ENCODE peak calls at places on chromosomes 5 and 9, in ten cellular contexts. A is lower lobe of right lung; Z is cardiac fibroblast; U is NB4; D is choroid plexus epithelial cell; K is MM.1S; G is brain microvascular endothelial cell; E is fibroblast of pulmonary artery; Q is CD8-positive, alpha-beta T cell; V is A549. J is an unnamed sample.

GRCh38 chr5:140641716-140642115 is 2.5 kb downstream of the TMCO6 start:
- DNase-seq in A (no peak), Z (no peak), U (no peak), D (no peak), K (no peak), G (no peak), E (no peak), Q (no peak), V (no peak), J (no peak)

GRCh38 chr9:127305450-127306226 is 41.1 kb downstream of the GARNL3 start:
- DNase-seq in A (no peak), Z (no peak), U (peak), D (no peak), K (no peak), G (no peak), E (no peak), Q (no peak), V (no peak), J (no peak)

GRCh38 chr5:73288803-73289720 is 116.1 kb downstream of the TMEM174 start:
- DNase-seq in A (no peak), Z (no peak), U (no peak), D (no peak), K (no peak), G (no peak), E (no peak), Q (no peak), V (no peak), J (no peak)

GRCh38 chr5:174590820-174591219 is 133.6 kb upstream of the MSX2 start:
- DNase-seq in A (no peak), Z (no peak), U (no peak), D (no peak), K (no peak), G (no peak), E (no peak), Q (no peak), V (no peak), J (no peak)

GRCh38 chr5:7445066-7445465 is 49.1 kb downstream of the ADCY2 start:
- DNase-seq in A (no peak), Z (no peak), U (no peak), D (no peak), K (no peak), G (no peak), E (no peak), Q (no peak), V (no peak), J (no peak)

GRCh38 chr5:139459451-139459934 is 3.0 kb downstream of the ECSCR start:
- DNase-seq in A (no peak), Z (peak), U (no peak), D (peak), K (no peak), G (peak), E (no peak), Q (no peak), V (no peak), J (peak)

GRCh38 chr5:378301-378891 is 56.9 kb downstream of the AHRR start:
- DNase-seq in A (no peak), Z (peak), U (peak), D (no peak), K (no peak), G (peak), E (no peak), Q (peak), V (no peak), J (no peak)

GRCh38 chr9:98094851-98095250 is 24.2 kb downstream of the TRIM14 start:
- DNase-seq in A (no peak), Z (no peak), U (no peak), D (no peak), K (no peak), G (no peak), E (no peak), Q (no peak), V (no peak), J (no peak)

GRCh38 chr5:111172504-111172903 is 51.7 kb upstream of the CAMK4 start:
- DNase-seq in A (no peak), Z (no peak), U (no peak), D (peak), K (no peak), G (no peak), E (no peak), Q (no peak), V (no peak), J (peak)

GRCh38 chr9:88814521-88815101 is 176.7 kb upstream of the S1PR3 start:
- DNase-seq in A (no peak), Z (peak), U (no peak), D (no peak), K (no peak), G (peak), E (peak), Q (no peak), V (no peak), J (no peak)

GRCh38 chr5:108193021-108193795 is 188.7 kb downstream of the FBXL17 start:
- DNase-seq in A (no peak), Z (peak), U (no peak), D (peak), K (no peak), G (peak), E (peak), Q (no peak), V (no peak), J (no peak)

GRCh38 chr5:118070041-118070440 is 918.3 kb downstream of the DTWD2 start:
- DNase-seq in A (no peak), Z (no peak), U (no peak), D (no peak), K (no peak), G (no peak), E (no peak), Q (no peak), V (no peak), J (no peak)

GRCh38 chr9:14608521-14608920 is 84.7 kb downstream of the ZDHHC21 start:
- DNase-seq in A (no peak), Z (no peak), U (no peak), D (no peak), K (no peak), G (no peak), E (no peak), Q (no peak), V (no peak), J (no peak)

GRCh38 chr9:124045076-124045829 is 33.7 kb downstream of the LHX2 start:
- DNase-seq in A (peak), Z (peak), U (peak), D (peak), K (no peak), G (peak), E (peak), Q (no peak), V (no peak), J (peak)
- H3K4me3 ChIP-seq in A (peak), Z (peak), U (no peak), D (peak), K (no peak), G (peak), E (peak), Q (no peak), V (no peak), J (peak)

DNA sequence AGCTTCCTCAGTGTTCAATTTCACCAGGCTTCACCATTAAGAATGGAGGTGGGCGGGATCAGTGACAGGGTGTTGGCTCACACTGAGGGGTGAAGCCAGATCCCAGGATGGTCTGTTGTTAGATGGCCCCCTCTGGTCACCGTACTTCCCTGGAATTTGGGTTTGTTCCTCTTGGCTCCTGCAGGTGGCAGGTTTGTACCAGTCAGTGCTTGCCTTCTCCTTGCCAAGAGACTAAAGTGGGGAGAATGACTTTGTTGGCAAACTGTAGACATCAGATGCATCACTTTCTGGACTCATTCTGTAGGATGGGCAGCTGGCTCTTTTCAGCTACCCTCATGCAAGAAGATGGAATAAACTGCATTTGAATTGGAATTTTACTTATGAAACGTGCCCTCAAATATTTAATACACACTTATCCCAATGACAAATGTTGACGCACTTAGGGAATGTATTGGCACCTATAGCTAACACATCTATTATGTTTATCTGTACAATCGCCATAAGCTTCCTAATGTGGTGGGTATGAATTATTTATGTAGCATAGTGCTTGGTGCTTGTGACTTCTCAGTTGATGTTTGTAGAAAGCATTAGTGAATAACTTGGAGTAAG is 31.4 kb upstream of the ANKRD55 start:
- DNase-seq in A (no peak), Z (peak), U (peak), D (peak), K (peak), G (no peak), E (peak), Q (peak), V (peak), J (peak)
- TF ChIP-seq CTCF in A (peak), Z (peak), U (peak), D (peak), K (peak), G (peak), E (peak), Q (no peak), V (peak), J (peak)

DNA sequence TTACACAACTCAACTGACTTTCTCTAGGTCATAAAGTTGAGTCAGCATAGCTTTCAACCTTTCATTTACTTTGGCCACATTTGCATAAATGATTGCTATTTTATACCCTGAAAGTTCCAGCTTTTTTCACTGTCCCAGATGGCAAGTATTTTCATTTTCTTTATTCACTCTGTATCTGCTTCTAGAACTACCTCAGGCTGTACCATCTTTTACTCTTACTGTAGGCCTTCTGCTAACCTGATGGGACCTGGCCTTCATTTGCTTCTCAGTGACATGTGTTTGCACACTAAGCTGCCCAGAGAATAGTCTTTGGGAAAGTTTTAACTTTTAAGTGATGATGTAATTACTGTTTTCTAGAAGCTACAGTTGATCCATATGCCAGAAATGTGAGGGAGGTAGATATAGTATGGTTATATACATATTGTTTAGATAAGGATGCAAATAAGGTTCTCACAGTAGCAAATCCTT is 115.3 kb downstream of the CDC42SE2 start:
- DNase-seq in A (no peak), Z (peak), U (peak), D (peak), K (peak), G (no peak), E (peak), Q (no peak), V (no peak), J (peak)
- H3K4me3 ChIP-seq in A (no peak), Z (no peak), U (no peak), D (no peak), K (peak), G (no peak), E (no peak), Q (peak), V (no peak), J (no peak)

DNA sequence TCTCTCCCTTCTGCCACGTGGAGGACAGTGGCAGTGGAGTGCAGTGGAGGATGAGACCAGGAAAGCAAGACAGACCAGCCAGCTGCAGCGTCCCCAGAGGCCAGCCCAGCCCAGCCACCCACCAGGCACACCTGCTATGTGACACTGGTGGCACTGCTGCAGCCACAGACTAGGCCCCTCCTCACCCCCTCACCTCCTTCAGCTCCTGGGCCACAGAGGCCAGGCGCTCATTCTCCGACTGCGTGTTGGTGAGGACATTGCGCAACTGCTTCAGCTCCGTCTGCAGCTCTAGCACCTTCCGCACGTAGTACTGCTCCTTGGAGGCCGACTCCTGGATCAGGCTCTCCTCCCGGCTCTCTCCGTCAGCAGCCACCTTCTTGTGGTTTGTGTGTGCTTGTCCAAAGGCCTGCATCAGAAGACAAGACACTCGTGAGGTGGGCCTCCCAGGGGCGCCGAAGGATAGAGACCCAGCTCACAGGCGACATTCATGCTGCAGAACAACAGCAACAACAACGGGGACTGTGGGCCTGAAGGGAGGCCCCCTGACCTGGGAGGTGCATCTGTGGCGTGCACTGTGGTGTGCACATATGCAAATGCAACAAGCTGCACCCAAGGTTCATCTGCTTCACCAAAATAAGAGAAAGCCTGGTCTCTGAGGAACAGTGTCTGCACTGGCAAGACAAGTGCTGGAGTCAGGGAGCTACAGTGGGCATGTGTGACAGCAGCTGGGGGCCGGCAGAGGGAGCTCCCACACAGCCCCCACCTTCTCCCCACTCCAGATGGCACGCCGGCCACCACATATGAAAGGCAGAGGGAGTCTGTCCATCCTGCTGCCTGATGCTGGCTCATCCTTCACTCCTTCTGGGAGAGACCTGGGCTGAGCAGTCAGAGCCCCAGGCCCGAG is 35.5 kb downstream of the BICD2 start:
- DNase-seq in A (no peak), Z (peak), U (peak), D (peak), K (no peak), G (no peak), E (no peak), Q (no peak), V (no peak), J (no peak)
- TF ChIP-seq CTCF in A (peak), Z (peak), U (peak), D (peak), K (peak), G (no peak), E (no peak), Q (no peak), V (no peak), J (peak)

DNA sequence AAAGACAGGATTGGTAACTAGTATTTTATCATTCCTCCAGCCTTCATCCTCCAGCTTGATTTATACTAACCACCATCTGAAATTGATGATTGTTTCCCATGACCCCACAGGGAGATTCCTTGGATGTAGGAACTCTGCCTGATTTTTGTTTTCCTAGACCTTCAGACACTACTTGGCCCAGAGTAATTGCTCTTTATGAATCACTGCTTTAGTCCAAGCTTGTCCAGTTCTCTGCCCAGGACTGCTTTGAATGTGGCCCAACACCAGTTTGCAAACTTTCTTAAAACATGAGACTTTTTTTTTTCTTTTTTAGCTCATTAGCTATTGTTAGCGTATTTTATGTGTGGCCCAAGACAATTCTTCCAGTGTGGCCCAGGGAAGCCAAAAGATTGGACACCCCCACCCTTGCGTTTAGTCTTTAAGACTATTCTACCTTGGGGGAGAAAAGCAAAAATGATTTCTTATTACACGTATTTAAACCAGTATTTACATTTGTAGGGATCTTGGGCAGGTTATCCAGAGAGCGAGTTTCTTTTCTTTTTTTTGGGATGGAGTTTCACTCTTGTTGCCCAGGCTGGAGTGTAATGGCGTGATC is 18.4 kb downstream of the BASP1 start:
- DNase-seq in A (no peak), Z (peak), U (no peak), D (no peak), K (no peak), G (no peak), E (no peak), Q (no peak), V (no peak), J (no peak)
- H3K4me3 ChIP-seq in A (no peak), Z (no peak), U (no peak), D (no peak), K (no peak), G (no peak), E (no peak), Q (no peak), V (no peak), J (no peak)

GRCh38 chr9:83535736-83536135 is 2.5 kb downstream of the FRMD3 start:
- DNase-seq in A (no peak), Z (no peak), U (no peak), D (no peak), K (no peak), G (no peak), E (no peak), Q (no peak), V (no peak), J (no peak)

GRCh38 chr9:83536332-83536731 is 1.9 kb downstream of the FRMD3 start:
- DNase-seq in A (no peak), Z (no peak), U (no peak), D (peak), K (no peak), G (no peak), E (no peak), Q (no peak), V (no peak), J (no peak)

GRCh38 chr9:83537331-83538171 is 650 bp downstream of the FRMD3 start:
- DNase-seq in A (no peak), Z (peak), U (no peak), D (peak), K (no peak), G (no peak), E (peak), Q (no peak), V (no peak), J (peak)

GRCh38 chr9:83538172-83538889 is at the start of gene FRMD3:
- DNase-seq in A (peak), Z (peak), U (no peak), D (peak), K (peak), G (peak), E (peak), Q (no peak), V (peak), J (peak)

GRCh38 chr9:83538890-83539238 is 663 bp upstream of the FRMD3 start:
- DNase-seq in A (no peak), Z (no peak), U (no peak), D (no peak), K (no peak), G (no peak), E (no peak), Q (no peak), V (no peak), J (no peak)
- TF ChIP-seq CTCF in A (no peak), Z (no peak), U (no peak), D (no peak), K (no peak), G (no peak), E (no peak), Q (no peak), V (no peak), J (no peak)

J was measured in epithelial cell of esophagus.